ENCODE peak calls at places on chromosome 13, in nine cellular contexts. V is upper lobe of right lung; C is lung; M is caudate nucleus; P is astrocyte; Q is uterus; Y is CD4-positive, CD25-positive, alpha-beta regulatory T cell; N is tibial artery; O is K562. H is an unnamed sample.

GRCh38 chr13:111944171-111944583 is 122.8 kb upstream of the SOX1 start:
- DNase-seq in Q (no peak), C (no peak), N (no peak), M (no peak), O (no peak), Y (no peak), V (peak; percentile 35), P (no peak), H (no peak)

GRCh38 chr13:76836311-76836710 is 49.9 kb downstream of the KCTD12 start:
- DNase-seq in V (no peak), C (no peak), P (peak; percentile 73), O (no peak), N (no peak), M (no peak), Y (no peak), Q (no peak), H (no peak)

GRCh38 chr13:112066624-112067004 is 335 bp upstream of the SOX1 start:
- DNase-seq in N (no peak), O (no peak), P (peak; percentile 14), Y (peak; percentile 26), Q (no peak), V (no peak), M (peak; percentile 55), C (no peak), H (peak; percentile 32)

GRCh38 chr13:111531505-111531904 is 211.1 kb downstream of the TEX29 start:
- DNase-seq in C (no peak), P (no peak), M (peak; percentile 13), O (no peak), Q (no peak), N (no peak), V (no peak), Y (no peak), H (no peak)

GRCh38 chr13:31870511-31870910 is 131.2 kb downstream of the RXFP2 start:
- DNase-seq in O (no peak), N (no peak), Q (no peak), M (no peak), C (no peak), V (no peak), Y (no peak), P (no peak), H (no peak)

GRCh38 chr13:45391926-45392325 is 26.2 kb downstream of the SLC25A30 start:
- DNase-seq in Q (no peak), N (no peak), M (no peak), V (no peak), Y (no peak), O (no peak), C (no peak), P (no peak), H (no peak)

GRCh38 chr13:42907745-42908144 is 84.3 kb downstream of the EPSTI1 start:
- DNase-seq in Y (no peak), V (no peak), O (no peak), Q (no peak), M (no peak), P (no peak), C (no peak), N (no peak), H (no peak)

GRCh38 chr13:21674271-21675009 is 3.6 kb downstream of the FGF9 start:
- DNase-seq in Q (no peak), V (peak; percentile 69), O (peak; percentile 13), N (no peak), Y (no peak), M (no peak), C (no peak), P (no peak), H (no peak)

GRCh38 chr13:104641309-104641708 is 1575.1 kb upstream of the SLC10A2 start:
- DNase-seq in Y (no peak), Q (no peak), P (peak; percentile 18), C (no peak), N (no peak), M (no peak), O (no peak), V (no peak), H (no peak)

GRCh38 chr13:42539670-42540069 is 34.3 kb upstream of the TNFSF11 start:
- DNase-seq in Y (no peak), M (no peak), V (no peak), Q (no peak), C (no peak), O (no peak), P (peak; percentile 7), N (no peak), H (no peak)

GRCh38 chr13:38483623-38484022 is 134.0 kb downstream of the UFM1 start:
- DNase-seq in N (no peak), M (no peak), C (no peak), V (no peak), Y (no peak), O (no peak), Q (no peak), P (no peak), H (no peak)

GRCh38 chr13:51827254-51827653 is 17.7 kb downstream of the TMEM272 start:
- DNase-seq in M (no peak), P (no peak), N (no peak), Q (no peak), C (no peak), V (no peak), O (no peak), Y (no peak), H (no peak)
- H3K27ac ChIP-seq in M (no peak overlapping the region), P (no peak overlapping the region), N (no peak overlapping the region), Q (peak overlapping the region; percentile 69), C (no peak overlapping the region), V (no peak overlapping the region), O (no peak overlapping the region), Y (peak overlapping the region; percentile 84), H (peak overlapping the region; percentile 64)

GRCh38 chr13:101970339-101970738 is 431.5 kb downstream of the FGF14 start:
- DNase-seq in Q (no peak), M (no peak), N (no peak), V (no peak), O (no peak), C (no peak), Y (no peak), P (no peak), H (no peak)
- H3K27ac ChIP-seq in Q (no peak overlapping the region), M (no peak overlapping the region), N (no peak overlapping the region), V (no peak overlapping the region), O (no peak overlapping the region), C (no peak overlapping the region), Y (no peak overlapping the region), P (no peak overlapping the region), H (no peak overlapping the region)

GRCh38 chr13:98274921-98275487 is 97.9 kb upstream of the RNF113B start:
- DNase-seq in C (no peak), V (no peak), N (no peak), Y (no peak), P (peak; percentile 62), Q (no peak), M (no peak), O (no peak), H (no peak)
- H3K27ac ChIP-seq in C (no peak overlapping the region), V (no peak overlapping the region), N (no peak overlapping the region), Y (no peak overlapping the region), P (no peak overlapping the region), Q (no peak overlapping the region), M (no peak overlapping the region), O (no peak overlapping the region), H (no peak overlapping the region)

GRCh38 chr13:85582890-85583289 is 216.3 kb downstream of the SLITRK6 start:
- DNase-seq in O (no peak), Q (no peak), V (no peak), P (no peak), C (no peak), N (no peak), Y (no peak), M (no peak), H (no peak)
- H3K27ac ChIP-seq in O (no peak overlapping the region), Q (no peak overlapping the region), V (no peak overlapping the region), P (no peak overlapping the region), C (no peak overlapping the region), N (no peak overlapping the region), Y (no peak overlapping the region), M (no peak overlapping the region), H (no peak overlapping the region)

GRCh38 chr13:25292301-25292700 is 5.0 kb upstream of the MTMR6 start:
- DNase-seq in O (peak; percentile 33), V (no peak), C (no peak), Y (no peak), N (no peak), P (peak; percentile 18), M (no peak), Q (no peak), H (no peak)
- H3K27ac ChIP-seq in O (no peak overlapping the region), V (no peak overlapping the region), C (no peak overlapping the region), Y (no peak overlapping the region), N (no peak overlapping the region), P (no peak overlapping the region), M (no peak overlapping the region), Q (no peak overlapping the region), H (no peak overlapping the region)

DNA sequence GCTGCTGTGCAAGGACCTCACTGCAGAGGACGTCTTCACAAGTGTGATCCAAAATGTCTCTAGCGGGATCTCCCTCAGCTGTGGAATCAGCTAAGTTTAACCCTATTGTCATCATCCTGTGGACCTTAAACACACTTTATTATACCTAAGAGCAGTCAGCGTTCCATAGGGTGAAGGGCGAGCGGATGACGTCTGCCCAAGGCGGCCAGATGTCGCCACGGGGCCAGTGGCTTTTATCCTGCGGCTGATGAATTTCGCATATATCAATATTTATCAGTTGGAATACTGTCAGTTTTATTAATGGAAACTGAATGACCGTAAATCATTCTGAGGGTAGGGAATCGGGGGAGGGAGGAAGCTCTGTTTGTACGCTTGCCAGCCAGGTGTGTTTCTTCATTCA is 59.2 kb downstream of the GSX1 start:
- DNase-seq in C (no peak), N (no peak), V (no peak), Q (no peak), P (no peak), O (no peak), Y (no peak), M (no peak), H (no peak)
- H3K27ac ChIP-seq in C (no peak overlapping the region), N (no peak overlapping the region), V (no peak overlapping the region), Q (no peak overlapping the region), P (no peak overlapping the region), O (no peak overlapping the region), Y (no peak overlapping the region), M (no peak overlapping the region), H (no peak overlapping the region)